ENCODE peak calls at places on chromosomes 16 and 17, in four cellular contexts. One of them, this sample, is unnamed.

GRCh38 chr17:63163158-63163520 is 197.1 kb downstream of the TANC2 start:
- DNase-seq in GM12891: no peak
- DNase-seq in K562: no peak
- DNase-seq in GM12878: no peak
- DNase-seq in this sample: no peak

GRCh38 chr16:9008335-9009260 is 44.9 kb upstream of the USP7 start:
- DNase-seq in GM12891: peak
- DNase-seq in K562: peak
- DNase-seq in GM12878: peak
- DNase-seq in this sample: peak

GRCh38 chr17:47423406-47424295 is 99.9 kb downstream of the EFCAB13 start:
- DNase-seq in GM12891: peak
- DNase-seq in K562: no peak
- DNase-seq in GM12878: no peak
- DNase-seq in this sample: no peak

GRCh38 chr16:17397499-17397891 is 73.3 kb downstream of the XYLT1 start:
- DNase-seq in GM12891: no peak
- DNase-seq in K562: peak
- DNase-seq in GM12878: no peak
- DNase-seq in this sample: no peak

GRCh38 chr16:22681551-22681880 is 132.4 kb upstream of the HS3ST2 start:
- DNase-seq in GM12891: no peak
- DNase-seq in K562: no peak
- DNase-seq in GM12878: no peak
- DNase-seq in this sample: no peak

GRCh38 chr17:80358861-80359260 is 56.1 kb upstream of the ENDOV start:
- DNase-seq in GM12891: no peak
- DNase-seq in K562: no peak
- DNase-seq in GM12878: no peak
- DNase-seq in this sample: no peak

GRCh38 chr17:11324846-11325420 is 83.9 kb downstream of the SHISA6 start:
- DNase-seq in GM12891: no peak
- DNase-seq in K562: no peak
- DNase-seq in GM12878: no peak
- DNase-seq in this sample: no peak

GRCh38 chr16:81385031-81385756 is 59.4 kb upstream of the CMIP start:
- DNase-seq in GM12891: no peak
- DNase-seq in K562: no peak
- DNase-seq in GM12878: no peak
- DNase-seq in this sample: no peak

GRCh38 chr17:55540414-55541091 is 29.3 kb upstream of the SMIM36 start:
- DNase-seq in GM12891: no peak
- DNase-seq in K562: no peak
- DNase-seq in GM12878: no peak
- DNase-seq in this sample: no peak

GRCh38 chr17:38868095-38868967 is 1.5 kb upstream of the LASP1 start:
- DNase-seq in GM12891: no peak
- DNase-seq in K562: no peak
- DNase-seq in GM12878: peak
- DNase-seq in this sample: no peak

GRCh38 chr16:85266857-85267256 is 154.6 kb upstream of the CIBAR2 start:
- DNase-seq in GM12891: no peak
- DNase-seq in K562: no peak
- DNase-seq in GM12878: no peak
- DNase-seq in this sample: no peak

GRCh38 chr16:87420401-87421368 is 28.5 kb downstream of the MAP1LC3B start:
- DNase-seq in GM12891: no peak
- DNase-seq in K562: peak
- DNase-seq in GM12878: no peak
- DNase-seq in this sample: no peak

GRCh38 chr17:65081439-65081838 is 24.9 kb upstream of the GNA13 start:
- DNase-seq in GM12891: no peak
- DNase-seq in K562: no peak
- DNase-seq in GM12878: no peak
- DNase-seq in this sample: no peak

GRCh38 chr16:81889896-81890634 is 111.0 kb downstream of the PLCG2 start:
- DNase-seq in GM12891: peak
- DNase-seq in K562: peak
- DNase-seq in GM12878: no peak
- DNase-seq in this sample: peak

GRCh38 chr16:25192096-25192495 is 24.7 kb upstream of the AQP8 start:
- DNase-seq in GM12891: no peak
- DNase-seq in K562: no peak
- DNase-seq in GM12878: no peak
- DNase-seq in this sample: no peak

GRCh38 chr16:24010440-24011089 is 174.8 kb downstream of the PRKCB start:
- DNase-seq in GM12891: no peak
- DNase-seq in K562: peak
- DNase-seq in GM12878: peak
- DNase-seq in this sample: peak

GRCh38 chr16:63289834-63290460 is 1253.7 kb upstream of the CDH8 start:
- DNase-seq in GM12891: peak
- DNase-seq in K562: peak
- DNase-seq in GM12878: no peak
- DNase-seq in this sample: peak

GRCh38 chr17:81599719-81600486 is 37.0 kb downstream of the NPLOC4 start:
- DNase-seq in GM12891: no peak
- DNase-seq in K562: no peak
- DNase-seq in GM12878: no peak
- DNase-seq in this sample: no peak

GRCh38 chr17:39776267-39776666 is 38.5 kb downstream of the GRB7 start:
- DNase-seq in GM12891: no peak
- DNase-seq in K562: no peak
- DNase-seq in GM12878: no peak
- DNase-seq in this sample: no peak

GRCh38 chr16:85650864-85651811 is 37.6 kb downstream of the GINS2 start:
- DNase-seq in GM12891: no peak
- DNase-seq in K562: no peak
- DNase-seq in GM12878: no peak
- DNase-seq in this sample: no peak

GRCh38 chr17:72591500-72592241 is 470.9 kb downstream of the SOX9 start:
- DNase-seq in GM12891: no peak
- DNase-seq in K562: no peak
- DNase-seq in GM12878: no peak
- DNase-seq in this sample: no peak

GRCh38 chr16:3065069-3065741 is at the start of gene IL32:
- DNase-seq in GM12891: no peak
- DNase-seq in K562: peak
- DNase-seq in GM12878: no peak
- DNase-seq in this sample: no peak

GRCh38 chr16:65572156-65572555 is 450.3 kb upstream of the CDH11 start:
- DNase-seq in GM12891: no peak
- DNase-seq in K562: no peak
- DNase-seq in GM12878: no peak
- DNase-seq in this sample: no peak

GRCh38 chr17:60327870-60328362 is 64.0 kb downstream of the USP32 start:
- DNase-seq in GM12891: no peak
- DNase-seq in K562: no peak
- DNase-seq in GM12878: no peak
- DNase-seq in this sample: no peak

GRCh38 chr17:72387487-72387886 is 266.7 kb downstream of the SOX9 start:
- DNase-seq in GM12891: no peak
- DNase-seq in K562: no peak
- DNase-seq in GM12878: no peak
- DNase-seq in this sample: no peak

GRCh38 chr16:83807327-83807709 is 460 bp upstream of the HSBP1 start:
- DNase-seq in GM12891: no peak
- DNase-seq in K562: no peak
- DNase-seq in GM12878: no peak
- DNase-seq in this sample: no peak

GRCh38 chr17:78184311-78184710 is 2.5 kb downstream of the TK1 start:
- DNase-seq in GM12891: no peak
- DNase-seq in K562: no peak
- DNase-seq in GM12878: no peak
- DNase-seq in this sample: no peak
- TF ChIP-seq SPI1 in GM12891: no peak
- TF ChIP-seq SPI1 in K562: no peak
- TF ChIP-seq SPI1 in GM12878: no peak
- TF ChIP-seq SPI1 in this sample: no peak

GRCh38 chr17:31680126-31680525 is 178.9 kb downstream of the COPRS start:
- DNase-seq in GM12891: no peak
- DNase-seq in K562: no peak
- DNase-seq in GM12878: peak
- DNase-seq in this sample: peak
- TF ChIP-seq SPI1 in GM12891: no peak
- TF ChIP-seq SPI1 in K562: no peak
- TF ChIP-seq SPI1 in GM12878: no peak
- TF ChIP-seq SPI1 in this sample: no peak

GRCh38 chr16:51121850-51122249 is 29.2 kb downstream of the SALL1 start:
- DNase-seq in GM12891: no peak
- DNase-seq in K562: no peak
- DNase-seq in GM12878: no peak
- DNase-seq in this sample: no peak

GRCh38 chr16:51119576-51120288 is 31.3 kb downstream of the SALL1 start:
- DNase-seq in GM12891: no peak
- DNase-seq in K562: no peak
- DNase-seq in GM12878: no peak
- DNase-seq in this sample: no peak

GRCh38 chr16:51121009-51121347 is 30.1 kb downstream of the SALL1 start:
- DNase-seq in GM12891: no peak
- DNase-seq in K562: no peak
- DNase-seq in GM12878: no peak
- DNase-seq in this sample: no peak

GRCh38 chr16:51116353-51116752 is 34.7 kb downstream of the SALL1 start:
- DNase-seq in GM12891: no peak
- DNase-seq in K562: no peak
- DNase-seq in GM12878: no peak
- DNase-seq in this sample: no peak

DNA sequence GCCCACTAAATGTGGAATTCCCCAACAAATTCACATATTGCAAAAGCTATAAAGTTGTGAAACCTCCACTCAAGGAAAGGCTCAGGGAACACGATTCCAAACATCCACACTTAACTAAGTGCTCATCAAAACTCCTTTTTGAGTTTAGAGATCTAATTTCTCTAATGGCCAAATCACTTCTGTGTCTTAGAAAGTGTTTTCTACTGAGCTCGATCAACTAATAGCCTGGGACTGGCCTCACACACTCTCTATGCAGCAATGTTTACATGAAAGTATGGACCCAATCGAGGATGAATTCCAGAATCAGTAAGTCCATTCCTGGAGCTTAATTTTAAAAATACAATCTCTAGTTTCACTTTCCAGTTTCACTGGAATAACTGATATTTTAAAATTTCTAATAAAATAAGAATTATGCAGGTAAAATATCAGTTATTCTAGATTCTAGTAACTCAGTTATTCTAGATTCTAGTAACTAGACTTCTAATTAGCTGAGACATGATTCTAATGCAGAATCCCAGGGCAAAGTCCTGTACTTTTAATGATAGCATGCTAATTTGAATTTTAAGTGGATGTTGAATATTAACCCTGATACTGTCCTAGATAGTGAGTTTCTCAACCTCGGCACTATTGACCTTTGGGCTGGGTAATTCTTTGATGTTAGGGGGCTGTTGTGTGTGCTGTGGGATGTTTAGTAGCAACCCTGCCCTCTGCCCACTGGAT is 30.6 kb downstream of the SALL1 start:
- DNase-seq in GM12891: no peak
- DNase-seq in K562: no peak
- DNase-seq in GM12878: no peak
- DNase-seq in this sample: no peak
- TF ChIP-seq SPI1 in GM12891: no peak
- TF ChIP-seq SPI1 in K562: no peak
- TF ChIP-seq SPI1 in GM12878: no peak
- TF ChIP-seq SPI1 in this sample: no peak

GRCh38 chr16:14024300-14024699 is 46.8 kb upstream of the MRTFB start:
- DNase-seq in GM12891: no peak
- DNase-seq in K562: no peak
- DNase-seq in GM12878: no peak
- DNase-seq in this sample: no peak
- TF ChIP-seq SPI1 in GM12891: peak
- TF ChIP-seq SPI1 in K562: no peak
- TF ChIP-seq SPI1 in GM12878: no peak
- TF ChIP-seq SPI1 in this sample: no peak

GRCh38 chr16:4979736-4980660 is 21.9 kb downstream of the SEC14L5 start:
- DNase-seq in GM12891: no peak
- DNase-seq in K562: peak
- DNase-seq in GM12878: no peak
- DNase-seq in this sample: no peak
- TF ChIP-seq SPI1 in GM12891: no peak
- TF ChIP-seq SPI1 in K562: no peak
- TF ChIP-seq SPI1 in GM12878: no peak
- TF ChIP-seq SPI1 in this sample: no peak

DNA sequence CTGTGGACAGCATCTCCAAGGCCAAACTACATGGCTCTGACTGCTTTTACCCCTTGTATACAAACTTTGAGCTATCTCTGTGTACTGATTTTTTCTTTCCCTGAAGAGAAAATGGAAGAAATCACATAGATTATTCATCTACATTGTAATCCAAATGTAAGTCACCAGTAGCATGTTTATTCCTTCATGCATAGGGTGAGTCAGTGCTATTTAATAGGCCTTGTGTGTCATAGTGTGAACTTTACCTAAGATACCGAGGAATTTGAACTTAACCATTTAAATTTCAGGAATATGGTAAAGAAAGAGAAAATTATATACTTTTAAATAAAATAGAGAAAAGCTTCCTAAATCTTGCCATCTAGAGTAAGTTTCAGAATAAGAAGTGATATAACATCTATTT is 16.5 kb downstream of the PHKB start:
- DNase-seq in GM12891: no peak
- DNase-seq in K562: no peak
- DNase-seq in GM12878: no peak
- DNase-seq in this sample: no peak
- TF ChIP-seq SPI1 in GM12891: no peak
- TF ChIP-seq SPI1 in K562: no peak
- TF ChIP-seq SPI1 in GM12878: no peak
- TF ChIP-seq SPI1 in this sample: no peak

GRCh38 chr16:20902426-20902825 is 1.9 kb downstream of the LYRM1 start:
- DNase-seq in GM12891: no peak
- DNase-seq in K562: no peak
- DNase-seq in GM12878: no peak
- DNase-seq in this sample: no peak
- TF ChIP-seq SPI1 in GM12891: no peak
- TF ChIP-seq SPI1 in K562: no peak
- TF ChIP-seq SPI1 in GM12878: no peak
- TF ChIP-seq SPI1 in this sample: no peak

GRCh38 chr16:58459344-58460218 is 40.4 kb upstream of the NDRG4 start:
- DNase-seq in GM12891: no peak
- DNase-seq in K562: no peak
- DNase-seq in GM12878: no peak
- DNase-seq in this sample: no peak
- TF ChIP-seq SPI1 in GM12891: no peak
- TF ChIP-seq SPI1 in K562: no peak
- TF ChIP-seq SPI1 in GM12878: no peak
- TF ChIP-seq SPI1 in this sample: no peak

GRCh38 chr17:50127661-50128361 is 2.1 kb downstream of the SAMD14 start:
- DNase-seq in GM12891: no peak
- DNase-seq in K562: no peak
- DNase-seq in GM12878: no peak
- DNase-seq in this sample: peak
- TF ChIP-seq SPI1 in GM12891: peak
- TF ChIP-seq SPI1 in K562: no peak
- TF ChIP-seq SPI1 in GM12878: no peak
- TF ChIP-seq SPI1 in this sample: peak

GRCh38 chr16:71205482-71206131 is 24.9 kb downstream of the HYDIN start:
- DNase-seq in GM12891: no peak
- DNase-seq in K562: no peak
- DNase-seq in GM12878: no peak
- DNase-seq in this sample: no peak
- TF ChIP-seq SPI1 in GM12891: no peak
- TF ChIP-seq SPI1 in K562: no peak
- TF ChIP-seq SPI1 in GM12878: no peak
- TF ChIP-seq SPI1 in this sample: no peak

This sample was measured in HL-60.